ENCODE peak calls at places on chromosomes 11 and 22, in nine cellular contexts. One of them, this sample, is unnamed.

GRCh38 chr11:35549787-35550186 is 24.4 kb upstream of the PAMR1 start:
- DNase-seq in uterus: no peak
- DNase-seq in PC-9: peak
- DNase-seq in CD8-positive, alpha-beta T cell: no peak
- DNase-seq in heart left ventricle: no peak
- DNase-seq in nephron progenitor cell: peak
- DNase-seq in mucosa of descending colon: no peak
- DNase-seq in colonic mucosa: no peak
- DNase-seq in NB4: no peak
- DNase-seq in this sample: peak

GRCh38 chr11:57512646-57513445 is 2.7 kb downstream of the SLC43A1 start:
- DNase-seq in uterus: no peak
- DNase-seq in PC-9: no peak
- DNase-seq in CD8-positive, alpha-beta T cell: no peak
- DNase-seq in heart left ventricle: no peak
- DNase-seq in nephron progenitor cell: no peak
- DNase-seq in mucosa of descending colon: no peak
- DNase-seq in colonic mucosa: no peak
- DNase-seq in NB4: no peak
- DNase-seq in this sample: no peak

GRCh38 chr22:37563153-37564081 is 3.1 kb downstream of the CDC42EP1 start:
- DNase-seq in uterus: peak
- DNase-seq in PC-9: peak
- DNase-seq in CD8-positive, alpha-beta T cell: peak
- DNase-seq in heart left ventricle: peak
- DNase-seq in nephron progenitor cell: peak
- DNase-seq in mucosa of descending colon: peak
- DNase-seq in colonic mucosa: peak
- DNase-seq in NB4: no peak
- DNase-seq in this sample: peak

GRCh38 chr11:70016666-70017347 is 61.3 kb upstream of the ANO1 start:
- DNase-seq in uterus: no peak
- DNase-seq in PC-9: peak
- DNase-seq in CD8-positive, alpha-beta T cell: no peak
- DNase-seq in heart left ventricle: no peak
- DNase-seq in nephron progenitor cell: no peak
- DNase-seq in mucosa of descending colon: no peak
- DNase-seq in colonic mucosa: no peak
- DNase-seq in NB4: no peak
- DNase-seq in this sample: no peak

GRCh38 chr11:91846002-91846401 is 378.6 kb upstream of the FAT3 start:
- DNase-seq in uterus: no peak
- DNase-seq in PC-9: no peak
- DNase-seq in CD8-positive, alpha-beta T cell: no peak
- DNase-seq in heart left ventricle: no peak
- DNase-seq in nephron progenitor cell: no peak
- DNase-seq in mucosa of descending colon: no peak
- DNase-seq in colonic mucosa: no peak
- DNase-seq in NB4: no peak
- DNase-seq in this sample: no peak

GRCh38 chr11:102177974-102178631 is 67.9 kb downstream of the YAP1 start:
- DNase-seq in uterus: no peak
- DNase-seq in PC-9: peak
- DNase-seq in CD8-positive, alpha-beta T cell: no peak
- DNase-seq in heart left ventricle: no peak
- DNase-seq in nephron progenitor cell: no peak
- DNase-seq in mucosa of descending colon: no peak
- DNase-seq in colonic mucosa: no peak
- DNase-seq in NB4: peak
- DNase-seq in this sample: peak

GRCh38 chr11:36326524-36327419 is 30.7 kb downstream of the PRR5L start:
- DNase-seq in uterus: no peak
- DNase-seq in PC-9: no peak
- DNase-seq in CD8-positive, alpha-beta T cell: no peak
- DNase-seq in heart left ventricle: no peak
- DNase-seq in nephron progenitor cell: no peak
- DNase-seq in mucosa of descending colon: no peak
- DNase-seq in colonic mucosa: peak
- DNase-seq in NB4: no peak
- DNase-seq in this sample: no peak

GRCh38 chr11:76291576-76292526 is 85.5 kb upstream of the WNT11 start:
- DNase-seq in uterus: no peak
- DNase-seq in PC-9: peak
- DNase-seq in CD8-positive, alpha-beta T cell: no peak
- DNase-seq in heart left ventricle: no peak
- DNase-seq in nephron progenitor cell: peak
- DNase-seq in mucosa of descending colon: no peak
- DNase-seq in colonic mucosa: no peak
- DNase-seq in NB4: no peak
- DNase-seq in this sample: no peak

GRCh38 chr11:79694368-79694767 is 253.5 kb upstream of the TENM4 start:
- DNase-seq in uterus: no peak
- DNase-seq in PC-9: no peak
- DNase-seq in CD8-positive, alpha-beta T cell: no peak
- DNase-seq in heart left ventricle: no peak
- DNase-seq in nephron progenitor cell: no peak
- DNase-seq in mucosa of descending colon: no peak
- DNase-seq in colonic mucosa: no peak
- DNase-seq in NB4: no peak
- DNase-seq in this sample: no peak

GRCh38 chr11:101288392-101288791 is 158.8 kb upstream of the PGR start:
- DNase-seq in uterus: no peak
- DNase-seq in PC-9: no peak
- DNase-seq in CD8-positive, alpha-beta T cell: no peak
- DNase-seq in heart left ventricle: no peak
- DNase-seq in nephron progenitor cell: no peak
- DNase-seq in mucosa of descending colon: no peak
- DNase-seq in colonic mucosa: no peak
- DNase-seq in NB4: no peak
- DNase-seq in this sample: no peak

GRCh38 chr11:11555228-11555627 is 66.6 kb downstream of the GALNT18 start:
- DNase-seq in uterus: no peak
- DNase-seq in PC-9: no peak
- DNase-seq in CD8-positive, alpha-beta T cell: no peak
- DNase-seq in heart left ventricle: peak
- DNase-seq in nephron progenitor cell: peak
- DNase-seq in mucosa of descending colon: no peak
- DNase-seq in colonic mucosa: no peak
- DNase-seq in NB4: no peak
- DNase-seq in this sample: no peak

GRCh38 chr22:49936018-49936972 is 17.9 kb downstream of the CRELD2 start:
- DNase-seq in uterus: peak
- DNase-seq in PC-9: peak
- DNase-seq in CD8-positive, alpha-beta T cell: peak
- DNase-seq in heart left ventricle: peak
- DNase-seq in nephron progenitor cell: peak
- DNase-seq in mucosa of descending colon: peak
- DNase-seq in colonic mucosa: peak
- DNase-seq in NB4: peak
- DNase-seq in this sample: no peak

DNA sequence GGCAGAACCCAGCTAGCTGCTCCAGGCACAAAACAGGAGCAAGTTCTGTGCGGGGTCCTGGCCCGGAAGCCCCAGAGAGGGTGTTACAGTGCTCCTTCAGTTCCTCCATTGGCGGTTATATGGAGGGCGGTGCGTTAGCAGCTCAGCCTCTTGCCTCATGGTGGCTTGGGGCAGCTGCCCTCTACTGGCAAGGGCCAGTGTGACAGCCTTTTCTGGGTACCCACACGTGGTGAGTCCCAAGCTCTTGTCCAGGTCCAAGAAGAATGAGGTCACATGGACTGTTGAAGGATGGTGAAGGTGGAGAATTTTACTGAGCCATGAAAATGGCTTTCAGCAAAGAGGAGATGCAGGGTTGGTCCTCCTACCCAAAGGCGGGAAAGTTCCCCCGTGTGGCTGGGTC is 100.5 kb downstream of the WT1 start:
- DNase-seq in uterus: no peak
- DNase-seq in PC-9: no peak
- DNase-seq in CD8-positive, alpha-beta T cell: no peak
- DNase-seq in heart left ventricle: no peak
- DNase-seq in nephron progenitor cell: no peak
- DNase-seq in mucosa of descending colon: peak
- DNase-seq in colonic mucosa: peak
- DNase-seq in NB4: peak
- DNase-seq in this sample: no peak
- TF ChIP-seq CTCF in uterus: no peak
- TF ChIP-seq CTCF in PC-9: peak
- TF ChIP-seq CTCF in CD8-positive, alpha-beta T cell: no peak
- TF ChIP-seq CTCF in heart left ventricle: no peak
- TF ChIP-seq CTCF in nephron progenitor cell: peak
- TF ChIP-seq CTCF in mucosa of descending colon: no peak
- TF ChIP-seq CTCF in colonic mucosa: peak
- TF ChIP-seq CTCF in NB4: peak
- TF ChIP-seq CTCF in this sample: peak

GRCh38 chr11:19905280-19905853 is 192.7 kb downstream of the NAV2 start:
- DNase-seq in uterus: no peak
- DNase-seq in PC-9: no peak
- DNase-seq in CD8-positive, alpha-beta T cell: no peak
- DNase-seq in heart left ventricle: no peak
- DNase-seq in nephron progenitor cell: no peak
- DNase-seq in mucosa of descending colon: no peak
- DNase-seq in colonic mucosa: no peak
- DNase-seq in NB4: peak
- DNase-seq in this sample: no peak

GRCh38 chr11:19906126-19906525 is 193.5 kb downstream of the NAV2 start:
- DNase-seq in uterus: no peak
- DNase-seq in PC-9: peak
- DNase-seq in CD8-positive, alpha-beta T cell: no peak
- DNase-seq in heart left ventricle: no peak
- DNase-seq in nephron progenitor cell: no peak
- DNase-seq in mucosa of descending colon: no peak
- DNase-seq in colonic mucosa: no peak
- DNase-seq in NB4: no peak
- DNase-seq in this sample: no peak

GRCh38 chr11:19907008-19907579 is 194.5 kb downstream of the NAV2 start:
- DNase-seq in uterus: no peak
- DNase-seq in PC-9: peak
- DNase-seq in CD8-positive, alpha-beta T cell: no peak
- DNase-seq in heart left ventricle: no peak
- DNase-seq in nephron progenitor cell: no peak
- DNase-seq in mucosa of descending colon: no peak
- DNase-seq in colonic mucosa: no peak
- DNase-seq in NB4: no peak
- DNase-seq in this sample: no peak

GRCh38 chr11:19907839-19908238 is 195.2 kb downstream of the NAV2 start:
- DNase-seq in uterus: no peak
- DNase-seq in PC-9: no peak
- DNase-seq in CD8-positive, alpha-beta T cell: no peak
- DNase-seq in heart left ventricle: no peak
- DNase-seq in nephron progenitor cell: no peak
- DNase-seq in mucosa of descending colon: no peak
- DNase-seq in colonic mucosa: no peak
- DNase-seq in NB4: no peak
- DNase-seq in this sample: no peak

GRCh38 chr11:19903620-19904069 is 191.0 kb downstream of the NAV2 start:
- DNase-seq in uterus: peak
- DNase-seq in PC-9: no peak
- DNase-seq in CD8-positive, alpha-beta T cell: peak
- DNase-seq in heart left ventricle: peak
- DNase-seq in nephron progenitor cell: peak
- DNase-seq in mucosa of descending colon: peak
- DNase-seq in colonic mucosa: peak
- DNase-seq in NB4: peak
- DNase-seq in this sample: peak
- TF ChIP-seq CTCF in uterus: peak
- TF ChIP-seq CTCF in PC-9: peak
- TF ChIP-seq CTCF in CD8-positive, alpha-beta T cell: peak
- TF ChIP-seq CTCF in heart left ventricle: peak
- TF ChIP-seq CTCF in nephron progenitor cell: peak
- TF ChIP-seq CTCF in mucosa of descending colon: peak
- TF ChIP-seq CTCF in colonic mucosa: peak
- TF ChIP-seq CTCF in NB4: peak
- TF ChIP-seq CTCF in this sample: peak

DNA sequence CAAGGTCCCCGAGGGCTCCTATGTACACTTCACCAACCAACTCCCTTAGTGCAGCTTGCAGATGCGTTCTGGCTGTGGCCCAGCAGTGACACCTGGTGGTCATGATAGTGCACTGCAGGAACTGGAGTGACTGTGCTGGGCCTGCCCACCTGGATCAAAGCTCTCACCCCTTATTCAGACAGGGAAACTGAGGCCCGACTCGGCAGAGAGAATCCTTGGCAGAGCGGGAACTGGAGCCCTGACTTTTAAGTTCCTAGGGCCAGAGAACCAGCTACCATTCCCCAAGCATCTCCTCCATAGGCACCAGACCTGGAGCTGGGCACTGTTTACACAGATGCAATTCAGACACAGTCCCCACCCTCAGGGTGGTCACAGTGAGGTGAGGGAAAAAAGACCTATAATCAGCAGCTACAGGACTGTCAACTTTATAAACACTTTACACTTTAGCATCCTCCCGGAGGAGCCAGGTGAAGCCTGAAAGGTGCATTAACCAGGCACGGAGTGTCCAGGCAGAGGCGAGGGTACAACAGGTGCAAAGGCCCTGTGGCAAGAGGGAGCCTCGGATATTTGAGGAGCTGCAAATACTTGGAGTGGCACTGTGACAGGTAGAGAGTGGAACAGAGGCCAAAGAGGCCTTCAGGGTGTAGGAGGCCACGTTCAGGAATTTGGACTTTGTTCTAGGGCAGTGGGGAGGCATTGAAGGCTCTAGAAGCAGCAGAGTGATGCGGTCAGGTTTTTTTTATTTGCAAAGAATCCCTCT is 22.0 kb downstream of the RHBDD3 start:
- DNase-seq in uterus: peak
- DNase-seq in PC-9: no peak
- DNase-seq in CD8-positive, alpha-beta T cell: peak
- DNase-seq in heart left ventricle: peak
- DNase-seq in nephron progenitor cell: peak
- DNase-seq in mucosa of descending colon: peak
- DNase-seq in colonic mucosa: peak
- DNase-seq in NB4: peak
- DNase-seq in this sample: no peak
- TF ChIP-seq CTCF in uterus: peak
- TF ChIP-seq CTCF in PC-9: peak
- TF ChIP-seq CTCF in CD8-positive, alpha-beta T cell: peak
- TF ChIP-seq CTCF in heart left ventricle: peak
- TF ChIP-seq CTCF in nephron progenitor cell: peak
- TF ChIP-seq CTCF in mucosa of descending colon: peak
- TF ChIP-seq CTCF in colonic mucosa: peak
- TF ChIP-seq CTCF in NB4: peak
- TF ChIP-seq CTCF in this sample: peak

GRCh38 chr11:111870113-111870512 is 1.3 kb downstream of the ALG9 start:
- DNase-seq in uterus: no peak
- DNase-seq in PC-9: no peak
- DNase-seq in CD8-positive, alpha-beta T cell: no peak
- DNase-seq in heart left ventricle: no peak
- DNase-seq in nephron progenitor cell: no peak
- DNase-seq in mucosa of descending colon: no peak
- DNase-seq in colonic mucosa: no peak
- DNase-seq in NB4: no peak
- DNase-seq in this sample: no peak

GRCh38 chr11:111870522-111870886 is 877 bp downstream of the ALG9 start:
- DNase-seq in uterus: no peak
- DNase-seq in PC-9: peak
- DNase-seq in CD8-positive, alpha-beta T cell: no peak
- DNase-seq in heart left ventricle: no peak
- DNase-seq in nephron progenitor cell: no peak
- DNase-seq in mucosa of descending colon: no peak
- DNase-seq in colonic mucosa: no peak
- DNase-seq in NB4: no peak
- DNase-seq in this sample: no peak

GRCh38 chr11:111871693-111872161 is 346 bp upstream of the ALG9 start:
- DNase-seq in uterus: no peak
- DNase-seq in PC-9: no peak
- DNase-seq in CD8-positive, alpha-beta T cell: no peak
- DNase-seq in heart left ventricle: no peak
- DNase-seq in nephron progenitor cell: no peak
- DNase-seq in mucosa of descending colon: no peak
- DNase-seq in colonic mucosa: no peak
- DNase-seq in NB4: peak
- DNase-seq in this sample: no peak

GRCh38 chr11:111870887-111871692 is at the start of gene ALG9:
- DNase-seq in uterus: peak
- DNase-seq in PC-9: peak
- DNase-seq in CD8-positive, alpha-beta T cell: peak
- DNase-seq in heart left ventricle: peak
- DNase-seq in nephron progenitor cell: peak
- DNase-seq in mucosa of descending colon: peak
- DNase-seq in colonic mucosa: peak
- DNase-seq in NB4: peak
- DNase-seq in this sample: peak
- TF ChIP-seq CTCF in uterus: no peak
- TF ChIP-seq CTCF in PC-9: peak
- TF ChIP-seq CTCF in CD8-positive, alpha-beta T cell: peak
- TF ChIP-seq CTCF in heart left ventricle: no peak
- TF ChIP-seq CTCF in nephron progenitor cell: peak
- TF ChIP-seq CTCF in mucosa of descending colon: no peak
- TF ChIP-seq CTCF in colonic mucosa: peak
- TF ChIP-seq CTCF in NB4: no peak
- TF ChIP-seq CTCF in this sample: peak

This sample was measured in HFF-Myc.